ENCODE peak calls at places on chromosome 4, in seven cellular contexts. K, P, U, T, W, R and D are unnamed samples.

GRCh38 chr4:165678236-165678960 is 194.6 kb upstream of the TLL1 start:
- DNase-seq in K (no peak), P (no peak), U (no peak), T (no peak), W (no peak), R (no peak), D (no peak)

GRCh38 chr4:150242820-150243458 is 164.7 kb downstream of the DCLK2 start:
- DNase-seq in K (peak; percentile 69), P (peak; percentile 12), U (no peak), T (no peak), W (no peak), R (no peak), D (no peak)

GRCh38 chr4:123478859-123479345 is 82.3 kb downstream of the SPRY1 start:
- DNase-seq in K (no peak), P (peak; percentile 64), U (peak; percentile 77), T (no peak), W (peak; percentile 80), R (peak; percentile 74), D (peak; percentile 15)

GRCh38 chr4:37745946-37746345 is 59.8 kb upstream of the RELL1 start:
- DNase-seq in K (no peak), P (no peak), U (no peak), T (no peak), W (no peak), R (no peak), D (no peak)

GRCh38 chr4:154029171-154029570 is 240.3 kb upstream of the SFRP2 start:
- DNase-seq in K (no peak), P (no peak), U (no peak), T (no peak), W (no peak), R (no peak), D (no peak)

GRCh38 chr4:52658671-52659015 is 458 bp downstream of the USP46 start:
- DNase-seq in K (no peak), P (no peak), U (no peak), T (no peak), W (no peak), R (no peak), D (no peak)

GRCh38 chr4:94561249-94562024 is 109.7 kb downstream of the PDLIM5 start:
- DNase-seq in K (no peak), P (no peak), U (peak; percentile 71), T (no peak), W (no peak), R (no peak), D (no peak)

GRCh38 chr4:128061566-128062536 is 739 bp downstream of the LARP1B start:
- DNase-seq in K (peak; percentile 75), P (peak; percentile 43), U (peak; percentile 69), T (peak; percentile 61), W (peak; percentile 86), R (peak; percentile 67), D (peak; percentile 92)

GRCh38 chr4:101818362-101818761 is 27.8 kb downstream of the BANK1 start:
- DNase-seq in K (no peak), P (no peak), U (no peak), T (no peak), W (no peak), R (no peak), D (no peak)

GRCh38 chr4:117773067-117773946 is 261.0 kb upstream of the NDST3 start:
- DNase-seq in K (no peak), P (no peak), U (no peak), T (no peak), W (no peak), R (no peak), D (no peak)

GRCh38 chr4:2266181-2266580 is 4.3 kb upstream of the MXD4 start:
- DNase-seq in K (no peak), P (no peak), U (no peak), T (peak; percentile 76), W (peak; percentile 83), R (peak; percentile 64), D (no peak)

GRCh38 chr4:41174444-41174843 is 39.9 kb downstream of the APBB2 start:
- DNase-seq in K (no peak), P (no peak), U (peak; percentile 51), T (no peak), W (no peak), R (no peak), D (no peak)

GRCh38 chr4:1215347-1216075 is 33.4 kb downstream of the CTBP1 start:
- DNase-seq in K (no peak), P (no peak), U (no peak), T (no peak), W (no peak), R (no peak), D (no peak)

GRCh38 chr4:174591243-174592021 is 69.1 kb upstream of the HPGD start:
- DNase-seq in K (no peak), P (no peak), U (no peak), T (no peak), W (no peak), R (no peak), D (no peak)

GRCh38 chr4:49221209-49221608 is 235.1 kb downstream of the CWH43 start:
- DNase-seq in K (no peak), P (no peak), U (no peak), T (no peak), W (no peak), R (no peak), D (no peak)

GRCh38 chr4:74471228-74471627 is 26.3 kb downstream of the AREG start:
- DNase-seq in K (no peak), P (no peak), U (no peak), T (no peak), W (no peak), R (no peak), D (no peak)

GRCh38 chr4:128648021-128648420 is 161.5 kb upstream of the JADE1 start:
- DNase-seq in K (no peak), P (no peak), U (no peak), T (no peak), W (no peak), R (no peak), D (no peak)

GRCh38 chr4:177802149-177802548 is 359.9 kb upstream of the AGA start:
- DNase-seq in K (no peak), P (no peak), U (no peak), T (no peak), W (no peak), R (no peak), D (no peak)

GRCh38 chr4:158824425-158825274 is 55.8 kb downstream of the FNIP2 start:
- DNase-seq in K (no peak), P (no peak), U (no peak), T (no peak), W (no peak), R (no peak), D (no peak)

GRCh38 chr4:158826057-158826456 is 57.2 kb downstream of the FNIP2 start:
- DNase-seq in K (no peak), P (no peak), U (no peak), T (no peak), W (no peak), R (no peak), D (no peak)

GRCh38 chr4:158825443-158826036 is 56.7 kb downstream of the FNIP2 start:
- DNase-seq in K (no peak), P (no peak), U (no peak), T (no peak), W (no peak), R (no peak), D (no peak)

GRCh38 chr4:158827475-158828085 is 58.8 kb downstream of the FNIP2 start:
- DNase-seq in K (no peak), P (no peak), U (no peak), T (no peak), W (no peak), R (peak; percentile 56), D (no peak)

DNA sequence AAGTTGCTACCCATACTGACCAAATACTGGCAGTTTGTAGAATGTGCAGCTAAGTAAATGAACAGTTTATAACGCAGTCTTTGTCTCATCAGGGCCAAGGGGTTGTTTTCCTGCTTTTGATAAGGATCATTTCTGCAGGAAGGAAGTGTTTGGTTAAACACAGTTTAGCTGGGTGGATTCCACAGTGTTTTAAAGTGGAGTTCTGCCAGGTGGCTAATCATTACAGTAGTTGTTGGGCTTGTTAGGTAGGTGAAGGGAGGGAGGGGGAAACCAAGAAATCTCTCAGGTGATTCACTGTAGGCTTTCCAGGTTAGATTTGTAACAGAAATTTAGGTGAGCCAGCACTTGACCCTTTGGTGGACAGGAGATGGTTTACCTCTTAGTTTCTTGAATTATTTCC is 58.1 kb downstream of the FNIP2 start:
- DNase-seq in K (no peak), P (no peak), U (peak; percentile 76), T (no peak), W (no peak), R (no peak), D (peak; percentile 76)
- H3K4me1 ChIP-seq in K (no peaks in the 10 kb centered on the region), P (peaks cover 13% of the 10 kb centered on the region), U (peaks cover 8% of the 10 kb centered on the region), T (peaks cover 64% of the 10 kb centered on the region), W (peaks cover 55% of the 10 kb centered on the region), R (peaks cover 62% of the 10 kb centered on the region), D (peaks cover 49% of the 10 kb centered on the region)

GRCh38 chr4:61201562-61202099 is 1.5 kb downstream of the ADGRL3 start:
- DNase-seq in K (peak; percentile 53), P (no peak), U (peak; percentile 32), T (no peak), W (no peak), R (no peak), D (no peak)

GRCh38 chr4:61202100-61202637 is 2.0 kb downstream of the ADGRL3 start:
- DNase-seq in K (peak; percentile 62), P (no peak), U (peak; percentile 43), T (no peak), W (no peak), R (no peak), D (peak; percentile 56)

GRCh38 chr4:61200991-61201526 is 933 bp downstream of the ADGRL3 start:
- DNase-seq in K (peak; percentile 63), P (no peak), U (peak; percentile 46), T (no peak), W (no peak), R (peak; percentile 31), D (no peak)

GRCh38 chr4:61200195-61200990 is at the start of gene ADGRL3:
- DNase-seq in K (peak; percentile 95), P (no peak), U (peak; percentile 56), T (no peak), W (no peak), R (peak; percentile 32), D (no peak)

DNA sequence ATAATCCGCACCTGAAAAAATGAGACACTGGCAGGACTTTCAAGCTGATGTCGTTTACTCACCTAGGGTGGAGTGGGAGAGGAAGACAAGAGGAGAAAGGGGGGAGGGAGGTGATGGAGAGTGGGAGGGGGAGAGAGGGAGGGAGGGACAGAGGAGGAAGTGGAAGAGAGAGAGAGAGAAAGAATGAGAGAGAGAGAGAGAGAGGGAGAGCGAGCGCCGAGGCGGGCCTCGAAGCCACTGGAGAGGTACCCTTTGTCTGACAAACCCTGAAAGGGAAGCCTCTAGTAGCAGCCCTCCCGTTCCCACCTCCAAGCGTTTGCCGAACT is 294 bp upstream of the ADGRL3 start:
- DNase-seq in K (no peak), P (no peak), U (no peak), T (no peak), W (no peak), R (no peak), D (no peak)
- H3K27me3 ChIP-seq in K (peaks cover 21% of the 10 kb centered on the region), P (no peaks in the 10 kb centered on the region), U (peaks cover 29% of the 10 kb centered on the region), T (peaks cover 10% of the 10 kb centered on the region), W (peaks cover 42% of the 10 kb centered on the region), R (peaks cover 55% of the 10 kb centered on the region), D (peaks cover 3% of the 10 kb centered on the region)

GRCh38 chr4:183180621-183181020 is 81.6 kb downstream of the WWC2 start:
- DNase-seq in K (no peak), P (no peak), U (no peak), T (no peak), W (no peak), R (no peak), D (no peak)
- H3K4me1 ChIP-seq in K (peaks cover 10% of the 10 kb centered on the region), P (peaks cover 29% of the 10 kb centered on the region), U (peaks cover 20% of the 10 kb centered on the region), T (peaks cover 12% of the 10 kb centered on the region), W (peaks cover 3% of the 10 kb centered on the region), R (peaks cover 3% of the 10 kb centered on the region), D (peaks cover 8% of the 10 kb centered on the region)

GRCh38 chr4:25827373-25827772 is 35.4 kb downstream of the SEL1L3 start:
- DNase-seq in K (no peak), P (no peak), U (no peak), T (no peak), W (no peak), R (no peak), D (no peak)
- H3K27me3 ChIP-seq in K (no peaks in the 10 kb centered on the region), P (no peaks in the 10 kb centered on the region), U (no peaks in the 10 kb centered on the region), T (no peaks in the 10 kb centered on the region), W (no peaks in the 10 kb centered on the region), R (no peaks in the 10 kb centered on the region), D (no peaks in the 10 kb centered on the region)